ENCODE peak calls at places on chromosomes 16 and 17, in seven cellular contexts. X, N, D, U, P, V and W are unnamed samples.

GRCh38 chr17:27153005-27153404 is 140.9 kb upstream of the WSB1 start:
- DNase-seq in X (no peak), N (peak), D (no peak), U (no peak), P (no peak), V (no peak), W (no peak)

GRCh38 chr17:28946239-28946638 is 5.1 kb downstream of the PHF12 start:
- DNase-seq in X (no peak), N (no peak), D (no peak), U (no peak), P (no peak), V (peak), W (no peak)

GRCh38 chr16:14132696-14133048 is 61.6 kb downstream of the MRTFB start:
- DNase-seq in X (no peak), N (no peak), D (no peak), U (no peak), P (no peak), V (peak), W (no peak)

GRCh38 chr16:66440970-66441369 is 13.9 kb downstream of the BEAN1 start:
- DNase-seq in X (no peak), N (no peak), D (no peak), U (no peak), P (no peak), V (no peak), W (no peak)

GRCh38 chr16:10314811-10315210 is 71.0 kb upstream of the ATF7IP2 start:
- DNase-seq in X (no peak), N (no peak), D (no peak), U (no peak), P (peak), V (peak), W (no peak)

GRCh38 chr17:64491034-64491860 is 5.6 kb downstream of the POLG2 start:
- DNase-seq in X (no peak), N (no peak), D (no peak), U (peak), P (peak), V (peak), W (no peak)

GRCh38 chr16:23955088-23955487 is 119.3 kb downstream of the PRKCB start:
- DNase-seq in X (no peak), N (no peak), D (no peak), U (no peak), P (no peak), V (no peak), W (no peak)

GRCh38 chr16:85550422-85551318 is 62.5 kb upstream of the GSE1 start:
- DNase-seq in X (no peak), N (no peak), D (no peak), U (no peak), P (no peak), V (no peak), W (no peak)

GRCh38 chr17:48593840-48594411 is 347 bp upstream of the HOXB5 start:
- DNase-seq in X (peak), N (no peak), D (peak), U (peak), P (peak), V (peak), W (peak)

GRCh38 chr17:50273654-50274040 is 619 bp upstream of the TMEM92 start:
- DNase-seq in X (no peak), N (no peak), D (no peak), U (no peak), P (no peak), V (no peak), W (no peak)

GRCh38 chr17:46727572-46728348 is 90.7 kb downstream of the WNT3 start:
- DNase-seq in X (no peak), N (no peak), D (no peak), U (no peak), P (no peak), V (peak), W (no peak)

GRCh38 chr17:77807051-77807745 is 151.3 kb upstream of the TNRC6C start:
- DNase-seq in X (no peak), N (no peak), D (no peak), U (no peak), P (no peak), V (no peak), W (no peak)

GRCh38 chr16:27978876-27979275 is 84.6 kb downstream of the GSG1L start:
- DNase-seq in X (no peak), N (no peak), D (no peak), U (no peak), P (no peak), V (no peak), W (no peak)

GRCh38 chr17:49589556-49589885 is 13.8 kb downstream of the NXPH3 start:
- DNase-seq in X (no peak), N (no peak), D (no peak), U (no peak), P (no peak), V (no peak), W (peak)

GRCh38 chr16:77273815-77274214 is 74.6 kb downstream of the SYCE1L start:
- DNase-seq in X (no peak), N (no peak), D (no peak), U (no peak), P (no peak), V (peak), W (no peak)

GRCh38 chr16:50299508-50300105 is 33.3 kb downstream of the ADCY7 start:
- DNase-seq in X (no peak), N (no peak), D (no peak), U (no peak), P (no peak), V (no peak), W (no peak)

GRCh38 chr17:16599537-16599936 is 30.5 kb upstream of the ZNF287 start:
- DNase-seq in X (no peak), N (no peak), D (no peak), U (no peak), P (no peak), V (no peak), W (no peak)

GRCh38 chr17:28384281-28385036 is 13.0 kb downstream of the SARM1 start:
- DNase-seq in X (no peak), N (no peak), D (no peak), U (peak), P (peak), V (no peak), W (no peak)

GRCh38 chr17:37276475-37276874 is 99.3 kb upstream of the C17orf78 start:
- DNase-seq in X (no peak), N (no peak), D (no peak), U (no peak), P (no peak), V (peak), W (no peak)

GRCh38 chr16:54282923-54283734 is 3.5 kb downstream of the IRX3 start:
- DNase-seq in X (no peak), N (no peak), D (peak), U (no peak), P (no peak), V (no peak), W (no peak)

GRCh38 chr17:8109669-8110455 is 8.5 kb downstream of the ALOXE3 start:
- DNase-seq in X (peak), N (no peak), D (peak), U (peak), P (peak), V (peak), W (peak)

GRCh38 chr17:6021011-6021400 is 49.2 kb upstream of the WSCD1 start:
- DNase-seq in X (no peak), N (no peak), D (no peak), U (no peak), P (no peak), V (no peak), W (no peak)

GRCh38 chr16:57084257-57084770 is 8.1 kb upstream of the CPNE2 start:
- DNase-seq in X (peak), N (peak), D (peak), U (peak), P (peak), V (peak), W (peak)

GRCh38 chr17:65742433-65743312 is 181.2 kb upstream of the AXIN2 start:
- DNase-seq in X (no peak), N (no peak), D (peak), U (no peak), P (no peak), V (peak), W (no peak)

GRCh38 chr16:66474750-66475199 is 47.7 kb downstream of the BEAN1 start:
- DNase-seq in X (no peak), N (no peak), D (no peak), U (peak), P (peak), V (no peak), W (no peak)

GRCh38 chr17:12756786-12757185 is 32.5 kb upstream of the ARHGAP44 start:
- DNase-seq in X (no peak), N (no peak), D (no peak), U (no peak), P (no peak), V (no peak), W (no peak)

GRCh38 chr16:6356881-6357280 is 975.8 kb upstream of the RBFOX1 start:
- DNase-seq in X (no peak), N (no peak), D (no peak), U (no peak), P (no peak), V (no peak), W (no peak)

GRCh38 chr16:72021043-72021442 is 12.5 kb downstream of the DHODH start:
- DNase-seq in X (peak), N (no peak), D (peak), U (no peak), P (no peak), V (no peak), W (no peak)

GRCh38 chr16:76428858-76429257 is 151.7 kb downstream of the CNTNAP4 start:
- DNase-seq in X (no peak), N (no peak), D (no peak), U (no peak), P (no peak), V (peak), W (no peak)

GRCh38 chr16:50992366-50993032 is 158.6 kb downstream of the SALL1 start:
- DNase-seq in X (no peak), N (no peak), D (no peak), U (no peak), P (no peak), V (no peak), W (no peak)

GRCh38 chr16:54286067-54286329 is 589 bp downstream of the IRX3 start:
- DNase-seq in X (peak), N (no peak), D (no peak), U (no peak), P (no peak), V (no peak), W (no peak)